ENCODE peak calls at places on chromosomes 6 and 20, in seven cellular contexts. E is cardiac fibroblast, M is Panc1, J is AG10803, H is mesendoderm, V is K562, R is body of pancreas. Q is an unnamed sample.

GRCh38 chr6:108656834-108657233 is 96.1 kb downstream of the FOXO3 start:
- DNase-seq in E (no peak), M (no peak), J (no peak), H (no peak), V (no peak), R (peak), Q (peak)

GRCh38 chr6:97665410-97665809 is 382.4 kb upstream of the MMS22L start:
- DNase-seq in E (no peak), M (no peak), J (no peak), H (peak), V (no peak), R (no peak), Q (no peak)

GRCh38 chr6:29295623-29296022 is 5.9 kb upstream of the OR14J1 start:
- DNase-seq in E (no peak), M (no peak), J (no peak), H (no peak), V (no peak), R (no peak), Q (no peak)

GRCh38 chr20:48025061-48025515 is 239.8 kb upstream of the SULF2 start:
- DNase-seq in E (peak), M (no peak), J (peak), H (peak), V (no peak), R (no peak), Q (no peak)

GRCh38 chr20:36167826-36168634 is 13.5 kb downstream of the EPB41L1 start:
- DNase-seq in E (peak), M (no peak), J (peak), H (no peak), V (peak), R (no peak), Q (no peak)

GRCh38 chr20:53930651-53931504 is 139.5 kb downstream of the BCAS1 start:
- DNase-seq in E (peak), M (no peak), J (no peak), H (no peak), V (no peak), R (no peak), Q (peak)

GRCh38 chr6:128963561-128963960 is 80.6 kb downstream of the LAMA2 start:
- DNase-seq in E (peak), M (no peak), J (peak), H (no peak), V (no peak), R (no peak), Q (no peak)

GRCh38 chr6:169725270-169726048 is 1.2 kb upstream of the PHF10 start:
- DNase-seq in E (peak), M (no peak), J (peak), H (peak), V (peak), R (peak), Q (peak)

GRCh38 chr20:47272893-47273590 is 83.5 kb downstream of the ZMYND8 start:
- DNase-seq in E (peak), M (peak), J (peak), H (peak), V (peak), R (peak), Q (peak)

GRCh38 chr6:163306000-163306399 is 108.5 kb upstream of the QKI start:
- DNase-seq in E (no peak), M (no peak), J (no peak), H (no peak), V (no peak), R (no peak), Q (no peak)

GRCh38 chr6:18115356-18115755 is 7.1 kb downstream of the NHLRC1 start:
- DNase-seq in E (no peak), M (no peak), J (no peak), H (no peak), V (no peak), R (no peak), Q (no peak)

GRCh38 chr6:38012573-38012972 is 193.0 kb downstream of the ZFAND3 start:
- DNase-seq in E (peak), M (peak), J (peak), H (peak), V (peak), R (no peak), Q (peak)

GRCh38 chr20:29876911-29877285 is 1380.6 kb upstream of the DEFB115 start:
- DNase-seq in E (no peak), M (no peak), J (no peak), H (no peak), V (no peak), R (no peak), Q (no peak)

GRCh38 chr6:51477912-51478311 is 609.5 kb downstream of the PKHD1 start:
- DNase-seq in E (no peak), M (no peak), J (no peak), H (no peak), V (no peak), R (no peak), Q (no peak)

GRCh38 chr6:51473996-51474975 is 613.1 kb downstream of the PKHD1 start:
- DNase-seq in E (no peak), M (no peak), J (no peak), H (no peak), V (no peak), R (no peak), Q (no peak)

GRCh38 chr6:51480040-51480439 is 607.4 kb downstream of the PKHD1 start:
- DNase-seq in E (no peak), M (no peak), J (no peak), H (no peak), V (no peak), R (no peak), Q (no peak)

GRCh38 chr6:51479296-51479695 is 608.1 kb downstream of the PKHD1 start:
- DNase-seq in E (no peak), M (no peak), J (no peak), H (no peak), V (no peak), R (no peak), Q (no peak)
- H3K4me3 ChIP-seq in E (no peak), M (no peak), J (no peak), H (no peak), V (no peak), R (no peak), Q (no peak)

GRCh38 chr6:25709761-25710160 is 44.8 kb upstream of the SLC17A4 start:
- DNase-seq in E (no peak), M (no peak), J (no peak), H (peak), V (no peak), R (no peak), Q (no peak)

GRCh38 chr6:25701807-25702206 is 49.8 kb downstream of the SCGN start:
- DNase-seq in E (no peak), M (no peak), J (no peak), H (no peak), V (no peak), R (no peak), Q (no peak)

GRCh38 chr6:25710287-25710686 is 44.3 kb upstream of the SLC17A4 start:
- DNase-seq in E (no peak), M (no peak), J (no peak), H (no peak), V (no peak), R (no peak), Q (no peak)

GRCh38 chr6:25703005-25703404 is 51.0 kb downstream of the SCGN start:
- DNase-seq in E (no peak), M (no peak), J (no peak), H (no peak), V (no peak), R (no peak), Q (no peak)

GRCh38 chr6:25706314-25707014 is 48.1 kb upstream of the SLC17A4 start:
- DNase-seq in E (peak), M (no peak), J (no peak), H (no peak), V (peak), R (peak), Q (no peak)
- H3K4me3 ChIP-seq in E (no peak), M (no peak), J (no peak), H (no peak), V (no peak), R (no peak), Q (no peak)

DNA sequence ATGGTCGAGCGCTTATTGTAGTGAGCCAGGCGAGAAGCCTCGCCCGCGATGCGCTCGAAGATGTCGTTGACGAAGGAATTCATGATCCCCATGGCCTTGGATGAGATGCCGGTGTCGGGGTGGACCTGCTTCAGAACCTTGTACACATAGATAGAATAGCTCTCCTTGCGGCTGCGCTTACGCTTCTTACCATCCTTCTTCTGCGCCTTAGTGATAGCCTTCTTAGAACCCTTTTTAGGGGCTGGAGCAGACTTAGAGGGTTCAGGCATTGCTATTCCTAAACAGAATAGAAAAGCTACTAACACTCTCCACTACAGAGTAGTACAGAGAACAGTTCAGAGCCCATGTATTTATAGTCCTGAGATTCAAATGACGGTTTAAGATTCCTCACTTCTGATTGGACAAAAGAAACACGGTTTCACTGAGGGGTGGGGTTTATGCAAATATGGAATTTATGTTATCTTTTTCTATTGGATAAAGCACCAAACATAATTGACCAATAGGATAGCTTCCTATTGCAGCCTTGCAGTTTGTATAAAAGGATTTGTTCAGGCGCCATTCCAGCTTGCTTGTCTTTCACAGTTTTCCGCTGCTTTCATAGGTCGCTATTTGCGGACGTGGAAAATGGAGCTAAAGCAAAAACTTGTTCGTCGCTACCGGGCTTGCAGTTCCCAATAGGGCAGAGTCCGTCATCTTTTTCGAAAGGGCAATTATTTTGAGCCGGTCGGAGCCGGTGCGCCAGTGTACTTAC is 43.7 kb upstream of the HFE start:
- DNase-seq in E (peak), M (no peak), J (peak), H (peak), V (no peak), R (peak), Q (no peak)
- H3K4me3 ChIP-seq in E (peak), M (peak), J (peak), H (peak), V (no peak), R (no peak), Q (no peak)

GRCh38 chr20:58661298-58662141 is 10.4 kb downstream of the STX16 start:
- DNase-seq in E (no peak), M (no peak), J (no peak), H (no peak), V (no peak), R (no peak), Q (no peak)
- H3K4me3 ChIP-seq in E (no peak), M (no peak), J (no peak), H (no peak), V (no peak), R (no peak), Q (no peak)